ENCODE peak calls at places on chromosome 16, in five cellular contexts. F is lower leg skin, Q is Peyer's patch, X is heart left ventricle, I is uterus. V is an unnamed sample.

GRCh38 chr16:11395008-11395948 is 50.0 kb downstream of the RMI2 start:
- DNase-seq in Q (no peak), F (no peak), I (no peak), X (no peak), V (no peak)

GRCh38 chr16:7653746-7654145 is 321.1 kb downstream of the RBFOX1 start:
- DNase-seq in I (no peak), Q (no peak), X (no peak), F (no peak), V (no peak)

GRCh38 chr16:28087675-28088285 is 24.3 kb upstream of the GSG1L start:
- DNase-seq in I (no peak), Q (no peak), F (no peak), X (no peak), V (no peak)

GRCh38 chr16:48862087-48862532 is 252.1 kb upstream of the N4BP1 start:
- DNase-seq in F (no peak), X (no peak), I (peak), Q (no peak), V (no peak)

GRCh38 chr16:588639-588888 is 1.3 kb upstream of the RAB40C start:
- DNase-seq in F (no peak), I (peak), Q (peak), X (peak), V (peak)

GRCh38 chr16:30095166-30096078 is 591 bp downstream of the YPEL3 start:
- DNase-seq in Q (no peak), I (no peak), X (peak), F (peak), V (peak)

GRCh38 chr16:29014561-29015029 is 29.7 kb downstream of the LAT start:
- DNase-seq in Q (no peak), F (no peak), X (no peak), I (no peak), V (no peak)

GRCh38 chr16:48277158-48277557 is 29.8 kb upstream of the ABCC11 start:
- DNase-seq in X (no peak), I (no peak), Q (no peak), F (peak), V (peak)

GRCh38 chr16:53768593-53768992 is 64.6 kb downstream of the FTO start:
- DNase-seq in I (no peak), X (no peak), F (no peak), Q (no peak), V (no peak)

GRCh38 chr16:77657016-77657415 is 65.3 kb upstream of the NUDT7 start:
- DNase-seq in F (no peak), X (no peak), Q (no peak), I (no peak), V (no peak)

GRCh38 chr16:31354394-31355291 is at the start of gene ITGAX:
- DNase-seq in F (peak), X (peak), I (no peak), Q (peak), V (peak)

GRCh38 chr16:1174477-1175357 is 21.8 kb downstream of the CACNA1H start:
- DNase-seq in I (no peak), X (no peak), F (no peak), Q (no peak), V (no peak)

GRCh38 chr16:51651061-51651466 is 500.0 kb upstream of the SALL1 start:
- DNase-seq in X (no peak), Q (no peak), F (no peak), I (no peak), V (no peak)

GRCh38 chr16:79805621-79806020 is 205.1 kb upstream of the MAF start:
- DNase-seq in F (no peak), Q (no peak), X (no peak), I (no peak), V (no peak)

GRCh38 chr16:50731989-50732589 is 9.8 kb upstream of the CYLD start:
- DNase-seq in I (no peak), Q (peak), F (no peak), X (no peak), V (no peak)

GRCh38 chr16:56513972-56514371 is 5.9 kb downstream of the BBS2 start:
- DNase-seq in X (no peak), I (peak), F (peak), Q (peak), V (peak)

GRCh38 chr16:27760845-27761176 is 210.9 kb downstream of the KATNIP start:
- DNase-seq in Q (no peak), X (no peak), I (no peak), F (no peak), V (no peak)

GRCh38 chr16:55056585-55057520 is 126.2 kb downstream of the IRX5 start:
- DNase-seq in F (no peak), Q (no peak), X (no peak), I (no peak), V (no peak)

GRCh38 chr16:66741131-66741900 is 10.1 kb downstream of the DYNC1LI2 start:
- DNase-seq in I (peak), F (peak), X (peak), Q (peak), V (peak)

GRCh38 chr16:23031508-23032098 is 117.6 kb downstream of the USP31 start:
- DNase-seq in X (no peak), I (no peak), F (no peak), Q (no peak), V (no peak)

GRCh38 chr16:68470461-68471150 is 22.3 kb upstream of the SMPD3 start:
- DNase-seq in X (peak), I (no peak), F (peak), Q (peak), V (peak)

DNA sequence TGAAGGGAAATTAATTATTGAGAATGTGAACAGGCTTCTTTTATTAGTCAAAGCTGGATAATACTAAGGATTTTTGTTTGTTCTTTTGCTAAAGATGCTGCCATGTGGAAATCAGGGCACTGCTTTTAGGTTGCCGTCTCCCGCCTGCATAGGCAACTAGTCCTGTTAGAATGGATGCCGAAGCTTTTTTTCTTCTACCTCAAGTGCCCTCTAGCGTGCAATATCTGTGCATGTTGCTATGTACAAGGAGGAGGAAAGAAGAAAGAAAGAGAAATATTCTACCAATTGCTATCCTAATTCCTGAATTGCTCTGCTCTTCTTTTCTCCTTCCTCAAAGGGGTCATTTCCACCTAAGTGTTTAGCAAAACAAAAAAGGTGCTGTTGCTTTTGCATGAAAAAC is 5.2 kb upstream of the CDH8 start:
- DNase-seq in I (no peak), F (no peak), X (no peak), Q (no peak), V (no peak)
- TF ChIP-seq CTCF in I (no peak), F (no peak), X (no peak), Q (no peak), V (peak)

GRCh38 chr16:4801051-4801961 is 1.1 kb downstream of the ROGDI start:
- DNase-seq in Q (no peak), F (no peak), I (no peak), X (no peak), V (no peak)
- TF ChIP-seq POLR2A in Q (no peak), F (no peak), I (no peak), X (no peak), V (no peak)

DNA sequence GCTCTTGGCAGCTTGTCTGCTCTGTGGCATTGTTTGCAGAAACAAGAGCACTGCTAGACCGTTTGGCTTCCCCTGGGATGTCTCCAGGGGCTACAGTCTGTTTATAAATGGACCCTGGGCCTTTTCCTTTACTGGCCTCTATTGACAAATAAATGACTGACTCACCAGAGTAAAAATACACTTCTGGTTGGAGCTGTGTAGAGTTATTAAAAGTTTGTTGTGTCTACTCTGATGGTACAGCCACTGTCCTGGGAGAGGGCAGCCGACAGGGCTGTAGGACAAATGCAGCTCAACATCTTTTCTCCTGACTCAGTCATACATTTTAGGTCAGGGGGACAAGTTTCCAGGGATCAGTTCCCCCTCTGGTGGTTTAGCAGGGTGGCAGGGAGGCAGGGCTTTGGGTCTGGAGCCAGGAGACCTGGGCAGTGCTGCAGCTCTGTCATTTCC is 30.0 kb downstream of the FOXL1 start:
- DNase-seq in I (no peak), F (no peak), Q (no peak), X (no peak), V (no peak)
- TF ChIP-seq CTCF in I (no peak), F (no peak), Q (no peak), X (no peak), V (no peak)

DNA sequence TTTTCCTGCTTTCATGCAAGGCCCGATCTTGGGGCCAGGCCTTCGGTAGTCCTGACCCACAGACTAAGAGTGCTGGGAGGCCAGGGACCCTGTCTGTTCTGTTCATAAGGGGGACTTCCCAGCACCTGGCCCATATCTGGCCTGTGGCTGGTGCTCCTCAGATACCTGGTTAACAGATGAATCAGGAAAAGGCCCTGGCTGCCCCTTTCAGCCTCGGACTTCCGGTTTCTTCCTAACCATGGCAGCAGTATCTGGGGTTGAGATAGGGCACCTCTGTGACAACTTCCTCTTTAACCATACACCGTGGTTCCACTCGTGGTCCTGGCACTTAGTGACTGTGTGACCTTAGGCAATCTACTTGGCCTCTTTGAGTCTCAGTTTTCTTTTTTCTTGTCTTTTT is 18.4 kb downstream of the PLCG2 start:
- DNase-seq in I (no peak), F (no peak), X (peak), Q (peak), V (peak)
- TF ChIP-seq POLR2A in I (no peak), F (no peak), X (no peak), Q (no peak), V (no peak)

GRCh38 chr16:58127634-58128033 is 1.5 kb downstream of the CFAP20 start:
- DNase-seq in X (no peak), I (no peak), Q (peak), F (no peak), V (no peak)
- TF ChIP-seq CTCF in X (no peak), I (no peak), Q (peak), F (no peak), V (no peak)

GRCh38 chr16:12803203-12804093 is at the start of gene CPPED1:
- DNase-seq in F (peak), Q (peak), X (peak), I (peak), V (peak)
- TF ChIP-seq POLR2A in F (no peak), Q (peak), X (peak), I (peak), V (peak)

GRCh38 chr16:84115919-84116719 is 623 bp downstream of the MBTPS1 start:
- DNase-seq in I (no peak), Q (peak), F (peak), X (peak), V (peak)
- TF ChIP-seq CTCF in I (peak), Q (peak), F (no peak), X (peak), V (no peak)

GRCh38 chr16:88638323-88639230 is at the start of gene IL17C:
- DNase-seq in Q (peak), I (no peak), X (no peak), F (no peak), V (no peak)

GRCh38 chr16:88640039-88640495 is 1.7 kb downstream of the IL17C start:
- DNase-seq in X (no peak), I (no peak), F (no peak), Q (no peak), V (no peak)

GRCh38 chr16:88642881-88643545 is 4.6 kb downstream of the IL17C start:
- DNase-seq in I (no peak), Q (no peak), X (no peak), F (no peak), V (no peak)

GRCh38 chr16:88639231-88640038 is 1.1 kb downstream of the IL17C start:
- DNase-seq in F (no peak), X (no peak), I (no peak), Q (peak), V (no peak)

DNA sequence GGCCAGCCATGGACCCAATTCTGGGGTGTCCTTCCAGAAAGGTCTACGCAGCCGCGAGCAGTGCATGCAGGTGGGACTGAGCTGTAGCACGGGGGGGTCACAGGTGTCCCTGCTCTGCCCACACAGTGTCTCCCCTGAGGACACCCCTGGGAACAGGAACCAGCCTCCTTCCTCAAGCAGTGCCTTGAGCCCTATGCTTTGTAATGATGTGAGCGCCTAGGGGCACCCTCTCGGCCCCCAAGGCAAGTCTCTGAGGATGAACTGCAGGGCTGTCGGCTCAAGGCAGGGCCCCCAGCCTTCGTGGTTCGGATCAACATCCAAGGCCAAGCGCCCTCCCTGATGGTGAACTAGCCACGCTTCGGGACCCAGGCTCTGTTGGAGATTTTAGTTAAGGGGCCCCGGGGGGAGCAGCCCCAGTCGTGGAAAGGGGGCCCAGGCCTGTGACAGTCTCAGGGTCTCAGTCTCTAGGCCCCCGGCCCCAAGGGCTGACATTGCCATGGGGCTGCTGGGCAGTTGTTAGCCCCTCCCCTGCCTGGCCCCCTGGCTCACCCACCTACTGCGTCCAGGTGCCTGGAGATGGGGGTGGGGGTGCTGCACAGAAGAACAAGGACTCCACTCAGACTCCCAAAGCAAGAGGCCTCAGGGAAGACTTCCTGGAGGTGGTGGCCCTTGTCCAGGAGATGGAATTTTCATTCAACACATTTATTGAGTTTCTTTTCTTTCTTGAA is 2.3 kb downstream of the IL17C start:
- DNase-seq in Q (peak), X (no peak), I (no peak), F (no peak), V (no peak)
- TF ChIP-seq POLR2A in Q (no peak), X (no peak), I (no peak), F (no peak), V (no peak)

V was measured in adrenal gland.